ENCODE peak calls at places on chromosomes 6 and 20, in nine cellular contexts. One of them, this sample, is unnamed.

GRCh38 chr6:142850653-142851434 is 94.1 kb downstream of the HIVEP2 start:
- DNase-seq in brain microvascular endothelial cell: peak; percentile 75
- DNase-seq in transverse colon: no peak
- DNase-seq in uterus: no peak
- DNase-seq in left ventricle myocardium inferior: no peak
- DNase-seq in MM.1S: no peak
- DNase-seq in right lobe of liver: no peak
- DNase-seq in AG04450: no peak
- DNase-seq in A549: no peak
- DNase-seq in this sample: no peak

GRCh38 chr6:61886608-61887259 is 399.3 kb downstream of the KHDRBS2 start:
- DNase-seq in uterus: no peak
- DNase-seq in MM.1S: peak; percentile 56
- DNase-seq in right lobe of liver: no peak
- DNase-seq in transverse colon: no peak
- DNase-seq in AG04450: no peak
- DNase-seq in A549: no peak
- DNase-seq in left ventricle myocardium inferior: no peak
- DNase-seq in brain microvascular endothelial cell: no peak
- DNase-seq in this sample: no peak

GRCh38 chr20:9293145-9293544 is 221.2 kb upstream of the LAMP5 start:
- DNase-seq in left ventricle myocardium inferior: no peak
- DNase-seq in AG04450: no peak
- DNase-seq in uterus: no peak
- DNase-seq in brain microvascular endothelial cell: no peak
- DNase-seq in transverse colon: no peak
- DNase-seq in right lobe of liver: no peak
- DNase-seq in MM.1S: no peak
- DNase-seq in A549: no peak
- DNase-seq in this sample: no peak

GRCh38 chr20:40676870-40677269 is 12.2 kb downstream of the MAFB start:
- DNase-seq in uterus: no peak
- DNase-seq in brain microvascular endothelial cell: no peak
- DNase-seq in A549: no peak
- DNase-seq in right lobe of liver: no peak
- DNase-seq in MM.1S: no peak
- DNase-seq in transverse colon: no peak
- DNase-seq in left ventricle myocardium inferior: no peak
- DNase-seq in AG04450: no peak
- DNase-seq in this sample: no peak

GRCh38 chr6:117142995-117143394 is 122.4 kb upstream of the VGLL2 start:
- DNase-seq in A549: no peak
- DNase-seq in transverse colon: no peak
- DNase-seq in left ventricle myocardium inferior: no peak
- DNase-seq in brain microvascular endothelial cell: no peak
- DNase-seq in MM.1S: no peak
- DNase-seq in uterus: no peak
- DNase-seq in right lobe of liver: no peak
- DNase-seq in AG04450: no peak
- DNase-seq in this sample: no peak

GRCh38 chr6:131958551-131959470 is 7.6 kb upstream of the CCN2 start:
- DNase-seq in uterus: no peak
- DNase-seq in transverse colon: peak; percentile 63
- DNase-seq in brain microvascular endothelial cell: no peak
- DNase-seq in AG04450: no peak
- DNase-seq in A549: peak; percentile 66
- DNase-seq in left ventricle myocardium inferior: no peak
- DNase-seq in MM.1S: no peak
- DNase-seq in right lobe of liver: peak; percentile 21
- DNase-seq in this sample: no peak

GRCh38 chr20:51447765-51448148 is 94.8 kb downstream of the NFATC2 start:
- DNase-seq in A549: no peak
- DNase-seq in right lobe of liver: no peak
- DNase-seq in MM.1S: no peak
- DNase-seq in uterus: no peak
- DNase-seq in transverse colon: no peak
- DNase-seq in left ventricle myocardium inferior: no peak
- DNase-seq in AG04450: no peak
- DNase-seq in brain microvascular endothelial cell: no peak
- DNase-seq in this sample: no peak

GRCh38 chr20:17721802-17722486 is 22.2 kb downstream of the BANF2 start:
- DNase-seq in A549: no peak
- DNase-seq in brain microvascular endothelial cell: no peak
- DNase-seq in AG04450: no peak
- DNase-seq in transverse colon: peak; percentile 30
- DNase-seq in right lobe of liver: no peak
- DNase-seq in left ventricle myocardium inferior: no peak
- DNase-seq in MM.1S: no peak
- DNase-seq in uterus: no peak
- DNase-seq in this sample: no peak

GRCh38 chr6:37239950-37240713 is 17.4 kb upstream of the TBC1D22B start:
- DNase-seq in AG04450: peak; percentile 90
- DNase-seq in uterus: peak; percentile 97
- DNase-seq in right lobe of liver: peak; percentile 81
- DNase-seq in transverse colon: peak; percentile 89
- DNase-seq in MM.1S: peak; percentile 49
- DNase-seq in brain microvascular endothelial cell: peak; percentile 99
- DNase-seq in left ventricle myocardium inferior: peak; percentile 94
- DNase-seq in A549: peak; percentile 92
- DNase-seq in this sample: no peak

GRCh38 chr6:97195117-97195516 is 87.9 kb downstream of the MMS22L start:
- DNase-seq in left ventricle myocardium inferior: no peak
- DNase-seq in AG04450: no peak
- DNase-seq in brain microvascular endothelial cell: peak; percentile 50
- DNase-seq in A549: no peak
- DNase-seq in right lobe of liver: no peak
- DNase-seq in uterus: no peak
- DNase-seq in transverse colon: no peak
- DNase-seq in MM.1S: no peak
- DNase-seq in this sample: no peak

GRCh38 chr6:157335829-157336228 is 12.5 kb upstream of the TMEM242 start:
- DNase-seq in brain microvascular endothelial cell: no peak
- DNase-seq in MM.1S: no peak
- DNase-seq in AG04450: no peak
- DNase-seq in left ventricle myocardium inferior: no peak
- DNase-seq in A549: peak; percentile 23
- DNase-seq in right lobe of liver: no peak
- DNase-seq in transverse colon: no peak
- DNase-seq in uterus: no peak
- DNase-seq in this sample: no peak

GRCh38 chr6:10896691-10897090 is 9.8 kb downstream of the SYCP2L start:
- DNase-seq in right lobe of liver: no peak
- DNase-seq in brain microvascular endothelial cell: no peak
- DNase-seq in transverse colon: no peak
- DNase-seq in AG04450: no peak
- DNase-seq in A549: no peak
- DNase-seq in MM.1S: no peak
- DNase-seq in left ventricle myocardium inferior: no peak
- DNase-seq in uterus: no peak
- DNase-seq in this sample: no peak

GRCh38 chr20:10131612-10132345 is 86.9 kb upstream of the SNAP25 start:
- DNase-seq in right lobe of liver: peak; percentile 52
- DNase-seq in brain microvascular endothelial cell: peak; percentile 55
- DNase-seq in transverse colon: peak; percentile 20
- DNase-seq in A549: peak; percentile 78
- DNase-seq in MM.1S: no peak
- DNase-seq in uterus: peak; percentile 25
- DNase-seq in AG04450: peak; percentile 44
- DNase-seq in left ventricle myocardium inferior: peak; percentile 64
- DNase-seq in this sample: peak; percentile 83

GRCh38 chr6:163529605-163530004 is 115.1 kb downstream of the QKI start:
- DNase-seq in uterus: no peak
- DNase-seq in MM.1S: no peak
- DNase-seq in transverse colon: no peak
- DNase-seq in right lobe of liver: no peak
- DNase-seq in brain microvascular endothelial cell: peak; percentile 86
- DNase-seq in AG04450: peak; percentile 69
- DNase-seq in left ventricle myocardium inferior: no peak
- DNase-seq in A549: peak; percentile 13
- DNase-seq in this sample: no peak

GRCh38 chr6:152380351-152380767 is 256.8 kb downstream of the SYNE1 start:
- DNase-seq in MM.1S: peak; percentile 35
- DNase-seq in AG04450: peak; percentile 18
- DNase-seq in brain microvascular endothelial cell: peak; percentile 76
- DNase-seq in transverse colon: no peak
- DNase-seq in right lobe of liver: no peak
- DNase-seq in left ventricle myocardium inferior: no peak
- DNase-seq in uterus: no peak
- DNase-seq in A549: peak; percentile 38
- DNase-seq in this sample: no peak

GRCh38 chr6:61193771-61194170 is 1092.3 kb downstream of the KHDRBS2 start:
- DNase-seq in A549: no peak
- DNase-seq in AG04450: no peak
- DNase-seq in right lobe of liver: no peak
- DNase-seq in MM.1S: no peak
- DNase-seq in uterus: no peak
- DNase-seq in transverse colon: no peak
- DNase-seq in left ventricle myocardium inferior: no peak
- DNase-seq in brain microvascular endothelial cell: no peak
- DNase-seq in this sample: no peak

GRCh38 chr6:44730771-44731391 is 343.4 kb downstream of the CDC5L start:
- DNase-seq in A549: no peak
- DNase-seq in MM.1S: no peak
- DNase-seq in right lobe of liver: no peak
- DNase-seq in transverse colon: no peak
- DNase-seq in AG04450: peak; percentile 39
- DNase-seq in uterus: no peak
- DNase-seq in brain microvascular endothelial cell: peak; percentile 19
- DNase-seq in left ventricle myocardium inferior: no peak
- DNase-seq in this sample: no peak

GRCh38 chr6:169627736-169628423 is 73.9 kb downstream of the WDR27 start:
- DNase-seq in left ventricle myocardium inferior: no peak
- DNase-seq in uterus: no peak
- DNase-seq in AG04450: no peak
- DNase-seq in A549: no peak
- DNase-seq in MM.1S: no peak
- DNase-seq in brain microvascular endothelial cell: no peak
- DNase-seq in transverse colon: no peak
- DNase-seq in right lobe of liver: no peak
- DNase-seq in this sample: no peak
- TF ChIP-seq CTCF in left ventricle myocardium inferior: no peak
- TF ChIP-seq CTCF in uterus: no peak
- TF ChIP-seq CTCF in AG04450: no peak
- TF ChIP-seq CTCF in A549: no peak
- TF ChIP-seq CTCF in MM.1S: no peak
- TF ChIP-seq CTCF in brain microvascular endothelial cell: no peak
- TF ChIP-seq CTCF in transverse colon: no peak
- TF ChIP-seq CTCF in right lobe of liver: no peak
- TF ChIP-seq CTCF in this sample: no peak

DNA sequence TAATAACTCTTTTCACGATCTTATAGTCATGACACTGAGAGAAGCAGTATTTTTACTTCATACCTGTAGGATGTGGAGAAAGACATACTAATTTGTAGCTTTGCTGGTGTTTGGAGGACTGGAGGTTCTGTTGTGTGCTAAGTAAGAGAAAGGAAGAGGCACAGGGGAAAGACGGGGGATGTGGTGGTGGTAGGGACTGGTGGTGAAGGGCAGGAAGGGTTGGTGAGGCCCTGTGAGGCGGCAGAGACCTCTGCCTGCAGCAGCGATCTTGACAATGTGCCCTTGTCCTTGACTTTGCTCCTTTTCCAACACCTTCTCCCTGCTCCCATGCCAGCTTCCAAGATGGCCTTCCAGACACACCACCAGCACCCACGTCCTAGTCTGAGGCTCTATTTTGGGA is 32.6 kb upstream of the MPC1 start:
- DNase-seq in left ventricle myocardium inferior: no peak
- DNase-seq in transverse colon: peak; percentile 33
- DNase-seq in AG04450: no peak
- DNase-seq in A549: no peak
- DNase-seq in uterus: no peak
- DNase-seq in MM.1S: no peak
- DNase-seq in right lobe of liver: no peak
- DNase-seq in brain microvascular endothelial cell: no peak
- DNase-seq in this sample: no peak
- H3K27ac ChIP-seq in left ventricle myocardium inferior: no peak overlapping the region
- H3K27ac ChIP-seq in transverse colon: no peak overlapping the region
- H3K27ac ChIP-seq in AG04450: no peak overlapping the region
- H3K27ac ChIP-seq in A549: no peak overlapping the region
- H3K27ac ChIP-seq in uterus: no peak overlapping the region
- H3K27ac ChIP-seq in MM.1S: no peak overlapping the region
- H3K27ac ChIP-seq in right lobe of liver: no peak overlapping the region
- H3K27ac ChIP-seq in brain microvascular endothelial cell: no peak overlapping the region
- H3K27ac ChIP-seq in this sample: no peak overlapping the region

GRCh38 chr6:38417521-38417920 is 222.2 kb downstream of the BTBD9 start:
- DNase-seq in A549: no peak
- DNase-seq in MM.1S: no peak
- DNase-seq in transverse colon: no peak
- DNase-seq in AG04450: no peak
- DNase-seq in right lobe of liver: no peak
- DNase-seq in left ventricle myocardium inferior: no peak
- DNase-seq in uterus: no peak
- DNase-seq in brain microvascular endothelial cell: no peak
- DNase-seq in this sample: no peak

GRCh38 chr6:38415231-38416005 is 224.3 kb downstream of the BTBD9 start:
- DNase-seq in transverse colon: no peak
- DNase-seq in right lobe of liver: no peak
- DNase-seq in brain microvascular endothelial cell: no peak
- DNase-seq in uterus: no peak
- DNase-seq in MM.1S: no peak
- DNase-seq in AG04450: no peak
- DNase-seq in left ventricle myocardium inferior: no peak
- DNase-seq in A549: no peak
- DNase-seq in this sample: no peak

DNA sequence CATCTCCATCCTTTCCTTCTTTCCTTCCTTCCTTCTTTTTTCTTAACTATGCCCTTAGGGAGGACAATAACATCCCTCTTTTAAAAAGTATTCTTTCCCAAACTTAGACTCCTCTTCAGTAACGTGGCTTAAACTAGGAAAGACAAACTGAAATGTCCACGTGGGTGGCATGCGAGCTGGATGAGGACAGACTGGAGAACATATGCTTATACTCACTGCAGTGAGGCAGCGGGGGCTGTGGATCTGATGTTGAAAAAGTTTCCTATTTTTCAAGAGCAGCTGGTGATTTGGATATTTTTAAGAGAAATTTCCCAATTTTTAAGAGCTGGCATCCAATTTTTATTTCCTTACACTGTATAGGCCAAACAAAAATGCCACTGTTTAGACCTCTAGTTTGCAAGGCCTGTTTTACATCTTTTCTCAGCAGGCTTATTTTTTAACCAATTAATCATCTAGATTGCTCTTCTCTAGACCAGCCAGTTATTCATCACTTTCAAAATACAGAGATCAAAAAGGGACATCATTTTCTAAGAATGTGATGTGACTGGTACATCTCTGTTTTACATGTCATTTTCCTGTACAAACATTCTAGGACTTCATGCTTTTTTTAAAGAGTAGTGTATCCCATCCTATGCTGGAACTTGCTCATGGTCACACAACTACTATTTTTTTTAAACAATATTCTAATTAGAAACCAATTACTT is 226.5 kb downstream of the BTBD9 start:
- DNase-seq in uterus: peak; percentile 60
- DNase-seq in transverse colon: no peak
- DNase-seq in A549: no peak
- DNase-seq in AG04450: no peak
- DNase-seq in left ventricle myocardium inferior: peak; percentile 22
- DNase-seq in MM.1S: no peak
- DNase-seq in right lobe of liver: no peak
- DNase-seq in brain microvascular endothelial cell: no peak
- DNase-seq in this sample: peak; percentile 50
- H3K4me3 ChIP-seq in uterus: no peak overlapping the region
- H3K4me3 ChIP-seq in transverse colon: no peak overlapping the region
- H3K4me3 ChIP-seq in A549: no peak overlapping the region
- H3K4me3 ChIP-seq in AG04450: no peak overlapping the region
- H3K4me3 ChIP-seq in left ventricle myocardium inferior: no peak overlapping the region
- H3K4me3 ChIP-seq in MM.1S: no peak overlapping the region
- H3K4me3 ChIP-seq in right lobe of liver: no peak overlapping the region
- H3K4me3 ChIP-seq in brain microvascular endothelial cell: no peak overlapping the region
- H3K4me3 ChIP-seq in this sample: no peak overlapping the region

GRCh38 chr6:1515280-1515679 is 94.4 kb upstream of the FOXC1 start:
- DNase-seq in transverse colon: no peak
- DNase-seq in left ventricle myocardium inferior: no peak
- DNase-seq in uterus: no peak
- DNase-seq in right lobe of liver: no peak
- DNase-seq in A549: no peak
- DNase-seq in AG04450: no peak
- DNase-seq in brain microvascular endothelial cell: no peak
- DNase-seq in MM.1S: no peak
- DNase-seq in this sample: no peak
- TF ChIP-seq CTCF in transverse colon: no peak
- TF ChIP-seq CTCF in left ventricle myocardium inferior: no peak
- TF ChIP-seq CTCF in uterus: no peak
- TF ChIP-seq CTCF in right lobe of liver: no peak
- TF ChIP-seq CTCF in A549: no peak
- TF ChIP-seq CTCF in AG04450: no peak
- TF ChIP-seq CTCF in brain microvascular endothelial cell: no peak
- TF ChIP-seq CTCF in MM.1S: no peak
- TF ChIP-seq CTCF in this sample: no peak

This sample was measured in dorsolateral prefrontal cortex.